ENCODE peak calls at places on chromosome 10, in ten cellular contexts. T, G, L, C, N, Z, J, U, H and R are unnamed samples. For H3K4me1, the result is how much of the 10 kb centered on the place peaks cover.

GRCh38 chr10:99758241-99758891 is 24.1 kb upstream of the ABCC2 start:
- DNase-seq in Z (no peak), C (no peak), H (no peak), G (no peak), J (no peak), N (no peak), T (no peak), L (no peak), U (no peak), R (no peak)

GRCh38 chr10:97016728-97017473 is 168.9 kb downstream of the SLIT1 start:
- DNase-seq in H (peak), J (no peak), L (no peak), G (no peak), U (no peak), Z (no peak), N (no peak), C (peak), T (no peak), R (no peak)

GRCh38 chr10:71623098-71623985 is 96.2 kb downstream of the C10orf105 start:
- DNase-seq in G (no peak), C (peak), H (peak), J (no peak), L (no peak), U (peak), N (no peak), Z (no peak), T (no peak), R (no peak)

GRCh38 chr10:13659887-13660544 is 73.3 kb downstream of the PRPF18 start:
- DNase-seq in T (no peak), U (peak), N (peak), Z (peak), L (peak), G (peak), H (peak), J (peak), C (peak), R (peak)

GRCh38 chr10:69065406-69066361 is 22.2 kb upstream of the SRGN start:
- DNase-seq in H (no peak), N (no peak), J (no peak), T (no peak), C (peak), Z (no peak), L (no peak), G (no peak), U (no peak), R (no peak)

GRCh38 chr10:118850418-118851061 is 95.8 kb upstream of the CACUL1 start:
- DNase-seq in N (peak), J (peak), U (peak), L (peak), C (no peak), T (no peak), G (peak), Z (peak), H (peak), R (peak)

GRCh38 chr10:112958275-112958995 is 8.4 kb downstream of the TCF7L2 start:
- DNase-seq in J (no peak), N (no peak), Z (no peak), U (no peak), C (peak), T (no peak), H (no peak), G (no peak), L (no peak), R (no peak)

GRCh38 chr10:26994743-26995142 is 105.6 kb downstream of the ANKRD26 start:
- DNase-seq in J (no peak), U (no peak), H (no peak), Z (no peak), L (no peak), N (no peak), T (no peak), G (no peak), C (no peak), R (no peak)

GRCh38 chr10:4243651-4244050 is 458.6 kb upstream of the KLF6 start:
- DNase-seq in L (no peak), T (peak), Z (no peak), U (no peak), G (no peak), H (no peak), N (no peak), J (no peak), C (peak), R (no peak)

GRCh38 chr10:76113952-76114351 is 682.5 kb downstream of the LRMDA start:
- DNase-seq in N (no peak), J (no peak), H (no peak), Z (no peak), U (no peak), C (peak), L (no peak), T (no peak), G (no peak), R (no peak)

GRCh38 chr10:12062754-12063482 is 5.8 kb upstream of the DHTKD1 start:
- DNase-seq in C (no peak), N (no peak), U (no peak), T (no peak), H (no peak), G (no peak), L (no peak), Z (no peak), J (no peak), R (no peak)

GRCh38 chr10:44193567-44194220 is 191.2 kb downstream of the CXCL12 start:
- DNase-seq in L (no peak), Z (no peak), U (no peak), H (no peak), J (no peak), N (no peak), T (no peak), G (no peak), C (no peak), R (no peak)

GRCh38 chr10:101061814-101062230 is at the start of gene KAZALD1:
- DNase-seq in J (no peak), L (no peak), Z (no peak), H (no peak), N (no peak), G (no peak), C (no peak), U (no peak), T (no peak), R (no peak)

GRCh38 chr10:79137404-79137803 is 68.6 kb downstream of the ZMIZ1 start:
- DNase-seq in G (no peak), U (peak), Z (no peak), T (no peak), H (no peak), L (no peak), N (no peak), J (no peak), C (peak), R (no peak)

GRCh38 chr10:79137826-79138225 is 69.1 kb downstream of the ZMIZ1 start:
- DNase-seq in C (peak), T (no peak), H (no peak), N (no peak), Z (no peak), L (peak), G (peak), U (no peak), J (peak), R (peak)

GRCh38 chr10:79140083-79140793 is 71.5 kb downstream of the ZMIZ1 start:
- DNase-seq in U (no peak), L (no peak), G (no peak), Z (no peak), H (no peak), J (no peak), N (no peak), C (peak), T (no peak), R (no peak)

GRCh38 chr10:79139124-79139835 is 70.5 kb downstream of the ZMIZ1 start:
- DNase-seq in G (peak), T (peak), N (no peak), H (no peak), C (peak), Z (no peak), U (no peak), J (no peak), L (no peak), R (no peak)

DNA sequence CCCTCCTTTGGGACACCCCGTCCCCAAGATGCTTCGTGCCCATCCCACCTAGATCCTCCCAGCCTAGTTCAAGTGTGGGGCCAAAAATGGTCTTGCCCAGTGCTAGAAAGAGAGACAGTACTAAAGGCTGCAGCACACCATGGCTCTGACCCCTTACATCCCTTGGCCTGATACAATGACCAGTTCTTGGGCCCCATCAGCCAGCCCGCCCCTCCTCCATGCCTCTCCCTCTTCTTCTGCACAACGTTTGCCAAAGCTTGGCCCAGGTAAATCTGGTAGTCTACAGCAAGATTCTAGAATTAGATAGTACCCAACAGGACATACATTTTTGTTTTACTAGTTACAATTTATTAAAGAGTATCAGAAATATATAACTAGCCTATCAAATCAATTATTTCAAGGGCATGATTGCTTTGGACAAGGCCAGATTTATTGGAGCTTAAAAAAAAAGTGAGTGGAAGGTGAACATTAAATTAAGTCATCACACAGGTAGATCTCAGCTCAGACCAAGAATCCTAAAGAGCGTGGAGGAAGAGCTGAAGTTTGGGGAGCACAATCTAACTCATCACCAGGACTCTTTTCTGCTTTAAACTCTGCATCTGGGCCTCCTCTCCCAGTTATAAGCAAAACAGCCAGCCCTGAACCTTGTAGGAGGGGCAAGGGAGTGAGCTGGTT is 69.8 kb downstream of the ZMIZ1 start:
- DNase-seq in U (no peak), T (no peak), N (no peak), Z (no peak), G (no peak), L (no peak), J (no peak), H (no peak), C (no peak), R (no peak)
- H3K4me1 ChIP-seq in U (half or more), T (half or more), N (under half), Z (under half), G (half or more), L (under half), J (under half), H (under half), C (half or more), R (under half)

GRCh38 chr10:124721295-124722052 is 22.7 kb downstream of the FAM53B start:
- DNase-seq in H (no peak), L (no peak), Z (no peak), J (no peak), U (peak), C (no peak), N (no peak), T (peak), G (peak), R (no peak)

GRCh38 chr10:124717358-124717757 is 26.8 kb downstream of the FAM53B start:
- DNase-seq in U (no peak), H (no peak), J (no peak), T (no peak), C (no peak), Z (no peak), N (no peak), L (no peak), G (peak), R (no peak)

GRCh38 chr10:124715479-124715878 is 28.7 kb downstream of the FAM53B start:
- DNase-seq in N (no peak), C (no peak), Z (no peak), L (no peak), T (no peak), J (no peak), G (peak), H (no peak), U (no peak), R (no peak)

GRCh38 chr10:124719213-124719851 is 24.8 kb downstream of the FAM53B start:
- DNase-seq in N (peak), T (no peak), G (peak), C (peak), Z (peak), L (peak), J (peak), U (peak), H (peak), R (peak)

GRCh38 chr10:124717911-124718734 is 26.1 kb downstream of the FAM53B start:
- DNase-seq in C (no peak), U (peak), Z (peak), N (peak), T (no peak), H (no peak), L (peak), G (peak), J (peak), R (peak)
- H3K27ac ChIP-seq in C (no peak), U (peak), Z (peak), N (peak), T (peak), H (peak), L (peak), G (peak), J (peak), R (peak)

DNA sequence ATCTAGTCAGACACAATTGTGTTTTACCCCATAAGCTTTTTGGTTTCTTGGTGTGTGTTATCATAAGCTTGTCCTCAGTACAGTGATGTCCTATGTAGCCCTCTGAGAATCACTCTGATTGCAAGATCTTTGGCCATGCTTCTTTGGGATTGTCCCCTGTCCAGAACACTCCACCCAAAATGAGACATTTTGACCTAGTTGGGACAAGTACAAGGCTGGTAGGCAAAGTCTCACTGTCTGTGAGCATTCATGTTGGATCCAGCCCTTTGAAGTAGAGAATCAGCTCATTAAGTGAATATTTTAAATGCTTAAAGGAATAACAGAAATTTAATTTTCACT is 28.9 kb upstream of the PCGF5 start:
- DNase-seq in N (no peak), G (no peak), C (no peak), U (no peak), H (no peak), L (no peak), T (no peak), Z (no peak), J (no peak), R (no peak)
- H3K4me1 ChIP-seq in N (under half), G (under half), C (under half), U (under half), H (under half), L (under half), T (under half), Z (under half), J (under half), R (half or more)

GRCh38 chr10:24351883-24352778 is 143.2 kb downstream of the KIAA1217 start:
- DNase-seq in Z (no peak), N (no peak), U (no peak), L (no peak), G (no peak), C (peak), H (no peak), J (no peak), T (no peak), R (no peak)
- H3K27ac ChIP-seq in Z (no peak), N (no peak), U (no peak), L (no peak), G (peak), C (peak), H (no peak), J (no peak), T (peak), R (no peak)